ENCODE peak calls at places on chromosomes 13 and 19, in seven cellular contexts. D is A549, H is IMR-90, N is H1, Y is HepG2, I is SK-N-SH, K is GM12878. G is an unnamed sample.

GRCh38 chr19:38840583-38840968 is 9.0 kb upstream of the ECH1 start:
- DNase-seq in D (peak; percentile 9), H (no peak), N (no peak), Y (no peak), I (no peak), K (no peak), G (peak; percentile 9)

GRCh38 chr19:50661087-50661486 is 11.8 kb downstream of the C19orf81 start:
- DNase-seq in D (no peak), H (no peak), N (no peak), Y (no peak), I (no peak), K (no peak), G (no peak)

GRCh38 chr13:25890671-25891212 is 161.1 kb downstream of the SHISA2 start:
- DNase-seq in D (no peak), H (no peak), N (no peak), Y (no peak), I (no peak), K (no peak), G (no peak)

GRCh38 chr19:35347171-35347929 is at the start of gene FFAR1:
- DNase-seq in D (no peak), H (no peak), N (peak; percentile 38), Y (no peak), I (no peak), K (peak; percentile 96), G (no peak)

GRCh38 chr13:100130930-100131511 is 42.1 kb downstream of the PCCA start:
- DNase-seq in D (no peak), H (no peak), N (no peak), Y (no peak), I (no peak), K (no peak), G (no peak)

GRCh38 chr13:51125495-51126226 is 14.6 kb upstream of the C13orf42 start:
- DNase-seq in D (peak; percentile 19), H (peak; percentile 54), N (peak; percentile 77), Y (peak; percentile 63), I (peak; percentile 73), K (peak; percentile 16), G (peak; percentile 25)

GRCh38 chr13:112032186-112032835 is 34.6 kb upstream of the SOX1 start:
- DNase-seq in D (no peak), H (peak; percentile 1), N (no peak), Y (no peak), I (no peak), K (no peak), G (no peak)

GRCh38 chr19:57280913-57281425 is 684 bp downstream of the ZNF460 start:
- DNase-seq in D (peak; percentile 23), H (no peak), N (no peak), Y (no peak), I (peak; percentile 14), K (no peak), G (no peak)

GRCh38 chr13:71879129-71879535 is 12.1 kb upstream of the DACH1 start:
- DNase-seq in D (no peak), H (peak; percentile 27), N (no peak), Y (peak; percentile 27), I (peak; percentile 33), K (no peak), G (no peak)

GRCh38 chr13:51913421-51914136 is 51.8 kb downstream of the CCDC70 start:
- DNase-seq in D (no peak), H (no peak), N (no peak), Y (no peak), I (peak; percentile 43), K (no peak), G (no peak)

GRCh38 chr13:27408074-27408473 is 16.3 kb upstream of the GTF3A start:
- DNase-seq in D (no peak), H (no peak), N (no peak), Y (no peak), I (no peak), K (no peak), G (no peak)

GRCh38 chr19:6535558-6536137 is 4.8 kb downstream of the TNFSF9 start:
- DNase-seq in D (no peak), H (no peak), N (no peak), Y (no peak), I (no peak), K (no peak), G (no peak)

GRCh38 chr19:12453495-12453894 is 12.7 kb upstream of the ZNF443 start:
- DNase-seq in D (no peak), H (no peak), N (no peak), Y (no peak), I (no peak), K (no peak), G (no peak)

GRCh38 chr19:3586124-3586626 is 897 bp downstream of the GIPC3 start:
- DNase-seq in D (no peak), H (no peak), N (peak; percentile 89), Y (no peak), I (peak; percentile 89), K (no peak), G (peak; percentile 71)

GRCh38 chr19:43672061-43672679 is 2.2 kb upstream of the PLAUR start:
- DNase-seq in D (no peak), H (no peak), N (no peak), Y (no peak), I (no peak), K (no peak), G (no peak)
- TF ChIP-seq CTCF in D (no peak), H (no peak), N (no peak), Y (no peak), I (no peak), K (no peak), G (no peak)

GRCh38 chr13:114146173-114146572 is 13.8 kb upstream of the RASA3 start:
- DNase-seq in D (no peak), H (no peak), N (no peak), Y (no peak), I (no peak), K (no peak), G (no peak)
- TF ChIP-seq RFX5 in D (no peak), H (no peak), N (no peak), Y (no peak), I (no peak), K (no peak), G (no peak)

GRCh38 chr19:53883231-53883661 is 1.2 kb downstream of the PRKCG start:
- DNase-seq in D (no peak), H (no peak), N (peak; percentile 70), Y (no peak), I (no peak), K (no peak), G (no peak)

GRCh38 chr19:53881482-53882390 is at the start of gene PRKCG:
- DNase-seq in D (peak; percentile 70), H (no peak), N (peak; percentile 89), Y (peak; percentile 44), I (peak; percentile 76), K (no peak), G (peak; percentile 61)

GRCh38 chr19:53883741-53884140 is 1.7 kb downstream of the PRKCG start:
- DNase-seq in D (no peak), H (no peak), N (no peak), Y (no peak), I (no peak), K (no peak), G (no peak)

GRCh38 chr19:53880716-53881481 is 1.1 kb upstream of the PRKCG start:
- DNase-seq in D (no peak), H (no peak), N (no peak), Y (no peak), I (no peak), K (no peak), G (no peak)

GRCh38 chr19:53882391-53883050 is 524 bp downstream of the PRKCG start:
- DNase-seq in D (no peak), H (no peak), N (peak; percentile 63), Y (no peak), I (no peak), K (no peak), G (no peak)
- TF ChIP-seq CTCF in D (no peak), H (no peak), N (no peak), Y (no peak), I (no peak), K (no peak), G (no peak)

DNA sequence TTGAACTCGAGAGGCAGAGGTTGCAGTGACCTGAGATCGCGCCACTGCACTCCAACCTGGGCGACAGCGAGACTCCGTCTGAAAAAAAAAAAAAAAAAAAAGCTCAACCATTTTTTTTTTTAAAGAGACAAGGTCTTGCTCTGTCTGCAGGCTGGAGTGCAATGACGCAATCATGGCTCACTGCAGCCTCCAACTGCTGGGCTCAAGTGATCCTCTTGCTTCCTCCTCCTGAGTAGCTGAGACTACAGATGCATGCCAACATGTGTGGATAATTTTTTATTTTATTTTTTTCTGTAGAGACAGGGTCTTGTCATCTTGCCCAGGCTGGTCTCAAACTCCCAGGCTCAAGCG is 10.3 kb downstream of the EHD2 start:
- DNase-seq in D (no peak), H (peak; percentile 95), N (no peak), Y (peak; percentile 63), I (no peak), K (no peak), G (peak; percentile 72)
- TF ChIP-seq RFX5 in D (no peak), H (no peak), N (no peak), Y (no peak), I (no peak), K (no peak), G (no peak)

DNA sequence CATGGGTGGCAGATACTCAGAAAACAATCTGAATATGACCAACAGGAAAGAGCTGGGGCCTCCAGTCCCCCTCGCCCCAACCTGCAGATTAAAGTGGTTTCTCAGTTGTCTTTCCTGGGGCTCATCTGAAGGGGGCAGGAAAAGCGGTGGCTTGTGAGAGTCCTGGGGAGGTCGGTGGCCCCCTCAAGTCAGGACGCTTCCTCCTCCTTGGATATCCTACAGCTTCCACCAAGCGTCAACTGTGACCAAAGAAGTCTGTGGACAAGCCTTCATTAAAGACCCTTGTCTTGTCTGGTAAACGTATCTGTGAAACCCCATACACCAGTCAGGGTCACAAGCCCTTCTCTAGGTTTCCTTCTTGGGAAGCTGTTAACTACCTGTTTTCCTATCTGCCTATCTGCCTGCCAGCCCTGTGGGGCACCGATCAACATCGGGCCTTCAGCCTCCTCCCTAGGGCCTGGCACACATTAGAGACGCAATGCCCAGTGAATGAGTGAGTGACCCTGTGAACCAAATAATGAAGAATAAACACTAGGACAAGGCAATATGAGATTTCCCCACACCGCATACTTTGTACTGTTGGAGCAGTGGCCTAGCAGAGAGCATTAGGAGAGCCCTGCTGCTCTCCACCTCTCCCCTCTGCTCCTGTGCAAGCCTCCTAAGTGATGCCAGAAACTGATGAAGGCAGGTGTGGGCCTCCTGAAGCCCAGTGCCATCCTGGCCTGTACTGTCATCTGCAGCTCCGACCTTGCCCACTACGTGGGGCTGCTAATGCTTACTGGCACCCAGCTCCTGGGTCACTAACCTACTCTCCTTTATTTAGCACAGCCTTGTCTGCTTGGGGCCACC is 1317.8 kb downstream of the UQCRFS1 start:
- DNase-seq in D (no peak), H (no peak), N (no peak), Y (no peak), I (no peak), K (no peak), G (no peak)
- TF ChIP-seq CTCF in D (no peak), H (no peak), N (no peak), Y (no peak), I (no peak), K (no peak), G (no peak)

GRCh38 chr19:5031231-5032100 is 62.6 kb downstream of the KDM4B start:
- DNase-seq in D (peak; percentile 81), H (peak; percentile 65), N (peak; percentile 99), Y (peak; percentile 73), I (peak; percentile 97), K (peak; percentile 12), G (peak; percentile 89)
- TF ChIP-seq RFX5 in D (no peak), H (no peak), N (no peak), Y (no peak), I (no peak), K (no peak), G (no peak)

GRCh38 chr13:44116562-44117315 is 237.0 kb downstream of the LACC1 start:
- DNase-seq in D (no peak), H (peak; percentile 18), N (peak; percentile 47), Y (no peak), I (no peak), K (no peak), G (no peak)
- TF ChIP-seq CTCF in D (no peak), H (peak; percentile 10), N (peak; percentile 23), Y (no peak), I (no peak), K (no peak), G (no peak)

GRCh38 chr19:15268928-15269253 is 36.6 kb upstream of the EPHX3 start:
- DNase-seq in D (no peak), H (no peak), N (no peak), Y (no peak), I (no peak), K (no peak), G (no peak)
- TF ChIP-seq RFX5 in D (no peak), H (no peak), N (no peak), Y (no peak), I (no peak), K (no peak), G (no peak)

G was measured in K562.